ENCODE peak calls at places on chromosomes 5 and 9, in seven cellular contexts. K, I, X, Z, D, M and Q are unnamed samples.
A peak's percentile ranks its signal among the peaks of the same experiment; 100 is the strongest.

GRCh38 chr9:121222524-121223171 is 21.0 kb upstream of the RAB14 start:
- DNase-seq in X (no peak), Z (no peak), I (no peak), D (no peak), M (peak; percentile 65), K (peak; percentile 77), Q (no peak)

GRCh38 chr9:36485647-36486453 is 85.8 kb upstream of the RNF38 start:
- DNase-seq in X (no peak), D (peak; percentile 10), I (no peak), Z (peak; percentile 13), M (no peak), K (no peak), Q (no peak)

GRCh38 chr5:152556779-152557178 is 151.7 kb upstream of the NMUR2 start:
- DNase-seq in I (no peak), Z (no peak), X (no peak), D (no peak), M (peak; percentile 93), K (no peak), Q (no peak)

GRCh38 chr9:110745656-110746055 is 77.1 kb downstream of the MUSK start:
- DNase-seq in D (no peak), X (no peak), I (no peak), K (peak; percentile 38), M (no peak), Z (no peak), Q (no peak)

GRCh38 chr9:23769307-23769935 is 56.6 kb downstream of the ELAVL2 start:
- DNase-seq in X (no peak), I (no peak), D (no peak), Z (no peak), K (peak; percentile 1), M (no peak), Q (no peak)

GRCh38 chr5:149639718-149640117 is 58.4 kb downstream of the ARHGEF37 start:
- DNase-seq in D (no peak), Z (no peak), M (no peak), X (no peak), K (no peak), I (no peak), Q (no peak)

GRCh38 chr5:95283761-95284511 is 958 bp downstream of the MCTP1 start:
- DNase-seq in K (peak; percentile 11), Z (peak; percentile 47), X (no peak), I (peak; percentile 63), M (peak; percentile 6), D (peak; percentile 25), Q (no peak)

GRCh38 chr5:140182075-140182709 is 7.2 kb downstream of the CYSTM1 start:
- DNase-seq in M (no peak), K (peak; percentile 63), Z (no peak), D (no peak), I (no peak), X (no peak), Q (no peak)

GRCh38 chr5:131496400-131496713 is 138.7 kb downstream of the RAPGEF6 start:
- DNase-seq in Z (no peak), D (no peak), K (no peak), I (peak; percentile 48), X (no peak), M (no peak), Q (no peak)

GRCh38 chr9:107274953-107275422 is 8.1 kb upstream of the RAD23B start:
- DNase-seq in X (no peak), I (no peak), Z (no peak), M (no peak), D (no peak), K (peak; percentile 99), Q (no peak)

GRCh38 chr5:89044665-89045200 is 161.7 kb upstream of the MEF2C start:
- DNase-seq in D (no peak), M (no peak), Z (no peak), K (no peak), I (no peak), X (no peak), Q (no peak)

GRCh38 chr5:31640024-31640423 is 1.1 kb downstream of the PDZD2 start:
- DNase-seq in I (no peak), X (no peak), K (no peak), Z (no peak), D (no peak), M (no peak), Q (no peak)

GRCh38 chr9:117720555-117720954 is 16.4 kb downstream of the TLR4 start:
- DNase-seq in X (no peak), D (no peak), Z (no peak), K (peak; percentile 72), M (no peak), I (no peak), Q (no peak)

GRCh38 chr5:90231688-90232087 is 177.9 kb downstream of the CETN3 start:
- DNase-seq in K (no peak), X (no peak), Z (no peak), M (no peak), D (no peak), I (no peak), Q (no peak)

GRCh38 chr5:1891391-1891790 is 8.7 kb upstream of the IRX4 start:
- DNase-seq in Z (no peak), X (no peak), I (no peak), K (no peak), M (no peak), D (no peak), Q (no peak)

GRCh38 chr5:96067251-96067650 is 105.6 kb upstream of the ELL2 start:
- DNase-seq in Z (no peak), K (no peak), M (no peak), I (no peak), X (no peak), D (no peak), Q (no peak)

GRCh38 chr5:179255527-179256228 is 89.6 kb downstream of the ADAMTS2 start:
- DNase-seq in D (no peak), I (no peak), K (no peak), X (no peak), M (no peak), Z (no peak), Q (no peak)

GRCh38 chr5:65986050-65986451 is 59.7 kb downstream of the ERBIN start:
- DNase-seq in Z (no peak), K (peak; percentile 68), X (no peak), M (no peak), I (no peak), D (no peak), Q (no peak)

GRCh38 chr9:133839822-133840329 is 101.7 kb upstream of the SARDH start:
- DNase-seq in Z (peak; percentile 74), K (peak; percentile 36), D (no peak), X (no peak), M (no peak), I (no peak), Q (no peak)

GRCh38 chr5:14830210-14831005 is 41.2 kb downstream of the ANKH start:
- DNase-seq in Z (no peak), D (no peak), X (no peak), I (no peak), K (peak; percentile 59), M (no peak), Q (no peak)

GRCh38 chr9:129547869-129548570 is 72.9 kb downstream of the C9orf50 start:
- DNase-seq in I (no peak), Z (no peak), K (no peak), D (no peak), X (no peak), M (no peak), Q (no peak)

GRCh38 chr9:99389087-99390033 is 167.3 kb downstream of the SEC61B start:
- DNase-seq in Z (no peak), K (peak; percentile 26), D (no peak), X (no peak), I (no peak), M (no peak), Q (no peak)

GRCh38 chr5:133121611-133122150 is 69.9 kb downstream of the HSPA4 start:
- DNase-seq in I (no peak), K (no peak), X (no peak), D (no peak), Z (no peak), M (no peak), Q (no peak)

GRCh38 chr5:36897616-36898015 is 21.0 kb downstream of the NIPBL start:
- DNase-seq in X (no peak), K (peak; percentile 61), D (no peak), I (no peak), Z (no peak), M (no peak), Q (no peak)

GRCh38 chr5:143749581-143750204 is 62.3 kb upstream of the HMHB1 start:
- DNase-seq in M (no peak), K (no peak), X (no peak), I (no peak), D (no peak), Z (no peak), Q (no peak)

GRCh38 chr5:135318037-135318436 is 81.0 kb downstream of the MACROH2A1 start:
- DNase-seq in Z (no peak), X (no peak), M (no peak), D (no peak), I (no peak), K (no peak), Q (no peak)

GRCh38 chr9:137311171-137311970 is 9.3 kb upstream of the NRARP start:
- DNase-seq in M (no peak), Z (no peak), I (no peak), D (no peak), K (peak; percentile 32), X (no peak), Q (no peak)

GRCh38 chr5:137075163-137075970 is 423.8 kb downstream of the SPOCK1 start:
- DNase-seq in Z (peak; percentile 75), X (no peak), I (peak; percentile 69), K (peak; percentile 48), D (no peak), M (peak; percentile 23), Q (no peak)

GRCh38 chr9:22160235-22160634 is 151.1 kb upstream of the CDKN2B start:
- DNase-seq in D (no peak), Z (no peak), X (no peak), I (no peak), K (no peak), M (no peak), Q (no peak)

GRCh38 chr5:57103317-57103907 is 70.4 kb upstream of the GPBP1 start:
- DNase-seq in M (no peak), D (no peak), Z (no peak), I (no peak), K (no peak), X (no peak), Q (no peak)

GRCh38 chr5:118506453-118506852 is 481.9 kb downstream of the DTWD2 start:
- DNase-seq in I (peak; percentile 13), X (no peak), K (no peak), D (no peak), Z (no peak), M (no peak), Q (no peak)

GRCh38 chr5:16160706-16161105 is 18.9 kb downstream of the MARCHF11 start:
- DNase-seq in I (peak; percentile 26), D (peak; percentile 4), X (no peak), M (peak; percentile 78), Z (peak; percentile 43), K (peak; percentile 79), Q (no peak)

GRCh38 chr9:86997158-86997557 is 49.9 kb upstream of the GAS1 start:
- DNase-seq in X (no peak), D (no peak), I (no peak), M (no peak), Z (no peak), K (no peak), Q (no peak)

GRCh38 chr5:167903243-167903642 is 388.2 kb upstream of the WWC1 start:
- DNase-seq in X (no peak), M (no peak), I (no peak), Z (no peak), K (no peak), D (no peak), Q (no peak)

GRCh38 chr5:60504342-60504741 is 195.6 kb downstream of the DEPDC1B start:
- DNase-seq in M (no peak), Z (no peak), X (no peak), K (no peak), I (no peak), D (no peak), Q (no peak)

GRCh38 chr9:35748858-35749514 is at the start of the genes GBA2 and RGP1:
- DNase-seq in M (peak; percentile 19), I (peak; percentile 87), Z (peak; percentile 80), D (peak; percentile 46), X (peak; percentile 41), K (peak; percentile 61), Q (peak; percentile 62)

GRCh38 chr5:115389799-115390382 is 93.4 kb upstream of the CCDC112 start:
- DNase-seq in M (no peak), X (no peak), I (no peak), K (no peak), Z (peak; percentile 22), D (no peak), Q (no peak)